ENCODE peak calls at places on chromosomes 2 and 18, in nine cellular contexts. N is HFF-Myc, Y is heart left ventricle, G is NB4, P is aorta, C is PC-3, U is Peyer's patch, V is heart right ventricle, R is foreskin fibroblast. Q is an unnamed sample.

GRCh38 chr18:13220326-13220991 is 1.9 kb downstream of the LDLRAD4 start:
- DNase-seq in N (no peak), Y (no peak), G (no peak), P (peak; percentile 66), C (no peak), U (peak; percentile 65), V (peak; percentile 34), R (no peak), Q (no peak)

GRCh38 chr2:119266091-119266589 is 42.5 kb downstream of the STEAP3 start:
- DNase-seq in N (no peak), Y (no peak), G (no peak), P (no peak), C (no peak), U (no peak), V (no peak), R (no peak), Q (no peak)

GRCh38 chr2:201955702-201956141 is 77.9 kb upstream of the FZD7 start:
- DNase-seq in N (no peak), Y (no peak), G (peak; percentile 64), P (no peak), C (no peak), U (no peak), V (no peak), R (peak; percentile 58), Q (peak; percentile 28)

GRCh38 chr2:85976106-85976920 is 87.5 kb upstream of the ST3GAL5 start:
- DNase-seq in N (no peak), Y (no peak), G (no peak), P (no peak), C (no peak), U (no peak), V (peak; percentile 22), R (no peak), Q (no peak)

GRCh38 chr2:238488347-238488826 is 61.7 kb downstream of the ASB1 start:
- DNase-seq in N (no peak), Y (no peak), G (no peak), P (no peak), C (no peak), U (no peak), V (no peak), R (no peak), Q (no peak)

GRCh38 chr2:36499128-36499820 is 98.7 kb downstream of the FEZ2 start:
- DNase-seq in N (no peak), Y (no peak), G (no peak), P (no peak), C (no peak), U (no peak), V (no peak), R (no peak), Q (no peak)

GRCh38 chr18:46716827-46717226 is 40.0 kb downstream of the ST8SIA5 start:
- DNase-seq in N (no peak), Y (no peak), G (no peak), P (no peak), C (no peak), U (no peak), V (no peak), R (no peak), Q (no peak)

GRCh38 chr2:47664817-47665216 is 118.1 kb upstream of the MSH6 start:
- DNase-seq in N (no peak), Y (no peak), G (peak; percentile 39), P (no peak), C (peak; percentile 62), U (no peak), V (no peak), R (no peak), Q (no peak)

GRCh38 chr2:73588177-73588576 is 54.0 kb downstream of the NAT8 start:
- DNase-seq in N (no peak), Y (no peak), G (no peak), P (no peak), C (no peak), U (no peak), V (no peak), R (no peak), Q (no peak)

GRCh38 chr2:75595541-75596395 is 35.0 kb upstream of the EVA1A start:
- DNase-seq in N (peak; percentile 69), Y (no peak), G (no peak), P (no peak), C (peak; percentile 90), U (no peak), V (no peak), R (peak; percentile 80), Q (peak; percentile 62)

GRCh38 chr2:74286725-74287124 is 56.5 kb downstream of the SLC4A5 start:
- DNase-seq in N (no peak), Y (no peak), G (no peak), P (no peak), C (no peak), U (no peak), V (no peak), R (peak; percentile 12), Q (no peak)

GRCh38 chr18:62179213-62179612 is 7.6 kb downstream of the PIGN start:
- DNase-seq in N (no peak), Y (no peak), G (no peak), P (no peak), C (no peak), U (no peak), V (no peak), R (no peak), Q (no peak)

GRCh38 chr2:134522436-134522835 is 196.4 kb downstream of the TMEM163 start:
- DNase-seq in N (no peak), Y (no peak), G (no peak), P (no peak), C (no peak), U (no peak), V (no peak), R (no peak), Q (no peak)
- H3K4me3 ChIP-seq in N (no peak overlapping the region), Y (no peak overlapping the region), G (no peak overlapping the region), P (no peak overlapping the region), C (no peak overlapping the region), U (no peak overlapping the region), V (no peak overlapping the region), R (no peak overlapping the region), Q (no peak overlapping the region)

GRCh38 chr2:163736433-163737168 is 793 bp upstream of the FIGN start:
- DNase-seq in N (no peak), Y (peak; percentile 54), G (no peak), P (peak; percentile 55), C (peak; percentile 47), U (peak; percentile 53), V (peak; percentile 34), R (peak; percentile 55), Q (no peak)
- H3K4me3 ChIP-seq in N (peak overlapping the region; percentile 64), Y (peak overlapping the region; percentile 80), G (no peak overlapping the region), P (peak overlapping the region; percentile 100), C (peak overlapping the region; percentile 87), U (peak overlapping the region; percentile 29), V (peak overlapping the region; percentile 63), R (peak overlapping the region; percentile 72), Q (peak overlapping the region; percentile 60)

DNA sequence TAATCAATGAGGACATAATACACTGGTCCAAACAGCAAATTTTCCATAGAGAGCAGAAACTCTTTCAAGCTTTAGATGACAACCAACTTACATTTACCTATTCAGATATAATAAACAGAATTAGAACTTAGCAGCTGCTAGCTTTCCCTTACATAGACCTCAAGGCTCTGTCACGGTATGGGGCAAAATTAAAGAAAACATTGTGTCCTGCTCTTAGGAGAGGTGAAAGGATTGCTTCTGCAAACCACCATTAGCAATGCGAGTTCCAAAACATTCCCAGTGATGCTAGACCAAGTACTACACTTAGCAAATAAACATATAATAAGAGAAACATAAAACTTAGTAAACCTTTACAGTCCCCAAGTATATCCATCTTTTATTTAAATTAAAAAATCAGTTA is 183.2 kb downstream of the CAMKMT start:
- DNase-seq in N (no peak), Y (no peak), G (no peak), P (no peak), C (no peak), U (no peak), V (no peak), R (no peak), Q (no peak)
- H3K4me3 ChIP-seq in N (no peak overlapping the region), Y (no peak overlapping the region), G (no peak overlapping the region), P (no peak overlapping the region), C (no peak overlapping the region), U (no peak overlapping the region), V (no peak overlapping the region), R (no peak overlapping the region), Q (no peak overlapping the region)

DNA sequence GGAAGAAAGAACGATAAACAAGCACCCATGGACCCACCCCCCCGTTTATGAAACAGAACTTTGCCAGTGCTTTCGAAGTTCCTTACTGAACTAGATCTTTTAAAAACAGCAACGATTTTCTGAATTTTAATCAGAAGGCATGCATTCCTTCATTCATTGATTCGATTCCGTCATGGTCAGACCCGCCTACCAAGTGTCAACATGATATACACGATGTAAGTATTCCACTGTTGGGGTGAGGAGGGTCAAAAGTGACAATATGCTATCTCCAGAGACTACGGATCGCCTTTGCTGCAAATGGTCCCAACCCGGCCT is 316 bp upstream of the FMNL2 start:
- DNase-seq in N (no peak), Y (no peak), G (no peak), P (no peak), C (no peak), U (no peak), V (no peak), R (no peak), Q (no peak)
- H3K4me3 ChIP-seq in N (peak overlapping the region; percentile 78), Y (peak overlapping the region; percentile 99), G (peak overlapping the region; percentile 27), P (peak overlapping the region; percentile 98), C (peak overlapping the region; percentile 84), U (peak overlapping the region; percentile 81), V (peak overlapping the region; percentile 98), R (peak overlapping the region; percentile 77), Q (peak overlapping the region; percentile 84)

DNA sequence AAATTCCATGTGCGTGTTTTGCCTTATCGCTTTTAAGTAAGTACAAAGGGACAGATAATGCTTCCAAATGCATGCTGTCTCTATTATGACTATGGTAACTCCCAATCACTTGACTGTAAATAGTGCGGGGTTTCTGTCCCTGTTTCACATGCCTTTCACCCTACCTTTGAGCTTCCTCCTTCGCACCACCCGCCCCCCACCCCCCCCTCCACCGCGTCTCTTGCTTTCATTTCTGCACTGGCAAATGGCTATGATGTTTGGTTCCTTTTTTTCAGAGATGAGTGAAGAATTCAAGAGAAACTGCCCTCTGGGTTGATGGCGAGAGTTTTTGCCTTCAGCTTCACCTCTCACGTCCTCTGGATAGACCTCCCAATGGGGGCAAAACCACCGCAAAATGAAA is 25.0 kb upstream of the SPP2 start:
- DNase-seq in N (no peak), Y (no peak), G (peak; percentile 16), P (no peak), C (no peak), U (no peak), V (no peak), R (peak; percentile 27), Q (no peak)
- H3K4me3 ChIP-seq in N (peak overlapping the region; percentile 21), Y (no peak overlapping the region), G (no peak overlapping the region), P (no peak overlapping the region), C (no peak overlapping the region), U (peak overlapping the region; percentile 24), V (no peak overlapping the region), R (peak overlapping the region; percentile 32), Q (peak overlapping the region; percentile 26)